ENCODE peak calls at places on chromosomes 5 and 9, in nine cellular contexts. One of them, this sample, is unnamed. For H3K36me3, the result is how much of the 10 kb centered on the place peaks cover.

GRCh38 chr5:133967715-133968056 is 739 bp downstream of the C5orf15 start:
- DNase-seq in GM23248: peak
- DNase-seq in neural progenitor cell: peak
- DNase-seq in PC-3: no peak
- DNase-seq in fibroblast of lung: peak
- DNase-seq in OCI-LY7: no peak
- DNase-seq in H1: no peak
- DNase-seq in HCT116: no peak
- DNase-seq in HepG2: no peak
- DNase-seq in this sample: peak

GRCh38 chr5:111063709-111064322 is 7.7 kb upstream of the TSLP start:
- DNase-seq in GM23248: no peak
- DNase-seq in neural progenitor cell: peak
- DNase-seq in PC-3: peak
- DNase-seq in fibroblast of lung: peak
- DNase-seq in OCI-LY7: peak
- DNase-seq in H1: no peak
- DNase-seq in HCT116: peak
- DNase-seq in HepG2: peak
- DNase-seq in this sample: no peak

GRCh38 chr5:112208699-112209615 is 210.1 kb downstream of the EPB41L4A start:
- DNase-seq in GM23248: peak
- DNase-seq in neural progenitor cell: no peak
- DNase-seq in PC-3: no peak
- DNase-seq in fibroblast of lung: no peak
- DNase-seq in OCI-LY7: no peak
- DNase-seq in H1: no peak
- DNase-seq in HCT116: no peak
- DNase-seq in HepG2: no peak
- DNase-seq in this sample: no peak

GRCh38 chr5:154276236-154276792 is 85.8 kb downstream of the GALNT10 start:
- DNase-seq in GM23248: no peak
- DNase-seq in neural progenitor cell: no peak
- DNase-seq in PC-3: no peak
- DNase-seq in fibroblast of lung: no peak
- DNase-seq in OCI-LY7: no peak
- DNase-seq in H1: no peak
- DNase-seq in HCT116: no peak
- DNase-seq in HepG2: no peak
- DNase-seq in this sample: no peak

GRCh38 chr5:178291161-178291561 is 58.6 kb upstream of the PHYKPL start:
- DNase-seq in GM23248: no peak
- DNase-seq in neural progenitor cell: no peak
- DNase-seq in PC-3: no peak
- DNase-seq in fibroblast of lung: no peak
- DNase-seq in OCI-LY7: no peak
- DNase-seq in H1: no peak
- DNase-seq in HCT116: no peak
- DNase-seq in HepG2: no peak
- DNase-seq in this sample: no peak

GRCh38 chr9:82254646-82255367 is 266.2 kb downstream of the SPATA31D1 start:
- DNase-seq in GM23248: peak
- DNase-seq in neural progenitor cell: no peak
- DNase-seq in PC-3: peak
- DNase-seq in fibroblast of lung: peak
- DNase-seq in OCI-LY7: no peak
- DNase-seq in H1: no peak
- DNase-seq in HCT116: no peak
- DNase-seq in HepG2: no peak
- DNase-seq in this sample: no peak

GRCh38 chr5:18465833-18466681 is 831.8 kb downstream of the TAF11L14 start:
- DNase-seq in GM23248: peak
- DNase-seq in neural progenitor cell: peak
- DNase-seq in PC-3: peak
- DNase-seq in fibroblast of lung: peak
- DNase-seq in OCI-LY7: peak
- DNase-seq in H1: peak
- DNase-seq in HCT116: no peak
- DNase-seq in HepG2: peak
- DNase-seq in this sample: peak

GRCh38 chr5:173327084-173327947 is 898 bp downstream of the STC2 start:
- DNase-seq in GM23248: peak
- DNase-seq in neural progenitor cell: peak
- DNase-seq in PC-3: no peak
- DNase-seq in fibroblast of lung: peak
- DNase-seq in OCI-LY7: no peak
- DNase-seq in H1: no peak
- DNase-seq in HCT116: no peak
- DNase-seq in HepG2: no peak
- DNase-seq in this sample: peak

GRCh38 chr5:68522863-68523262 is 307.3 kb downstream of the PIK3R1 start:
- DNase-seq in GM23248: peak
- DNase-seq in neural progenitor cell: no peak
- DNase-seq in PC-3: no peak
- DNase-seq in fibroblast of lung: peak
- DNase-seq in OCI-LY7: no peak
- DNase-seq in H1: no peak
- DNase-seq in HCT116: no peak
- DNase-seq in HepG2: no peak
- DNase-seq in this sample: no peak

GRCh38 chr9:127828262-127829031 is 25.8 kb downstream of the FPGS start:
- DNase-seq in GM23248: peak
- DNase-seq in neural progenitor cell: peak
- DNase-seq in PC-3: peak
- DNase-seq in fibroblast of lung: peak
- DNase-seq in OCI-LY7: no peak
- DNase-seq in H1: peak
- DNase-seq in HCT116: peak
- DNase-seq in HepG2: peak
- DNase-seq in this sample: peak

GRCh38 chr9:91421022-91421765 is 2.4 kb downstream of the NFIL3 start:
- DNase-seq in GM23248: peak
- DNase-seq in neural progenitor cell: peak
- DNase-seq in PC-3: no peak
- DNase-seq in fibroblast of lung: peak
- DNase-seq in OCI-LY7: no peak
- DNase-seq in H1: peak
- DNase-seq in HCT116: no peak
- DNase-seq in HepG2: peak
- DNase-seq in this sample: peak

GRCh38 chr5:60698316-60698715 is 1.6 kb downstream of the DEPDC1B start:
- DNase-seq in GM23248: peak
- DNase-seq in neural progenitor cell: no peak
- DNase-seq in PC-3: no peak
- DNase-seq in fibroblast of lung: no peak
- DNase-seq in OCI-LY7: no peak
- DNase-seq in H1: no peak
- DNase-seq in HCT116: no peak
- DNase-seq in HepG2: no peak
- DNase-seq in this sample: no peak
- H3K4me2 ChIP-seq in GM23248: no peak
- H3K4me2 ChIP-seq in neural progenitor cell: peak
- H3K4me2 ChIP-seq in PC-3: peak
- H3K4me2 ChIP-seq in fibroblast of lung: peak
- H3K4me2 ChIP-seq in OCI-LY7: peak
- H3K4me2 ChIP-seq in H1: peak
- H3K4me2 ChIP-seq in HCT116: peak
- H3K4me2 ChIP-seq in HepG2: peak
- H3K4me2 ChIP-seq in this sample: no peak

GRCh38 chr5:127871448-127872153 is 168.4 kb downstream of the CCDC192 start:
- DNase-seq in GM23248: peak
- DNase-seq in neural progenitor cell: no peak
- DNase-seq in PC-3: peak
- DNase-seq in fibroblast of lung: no peak
- DNase-seq in OCI-LY7: no peak
- DNase-seq in H1: no peak
- DNase-seq in HCT116: no peak
- DNase-seq in HepG2: no peak
- DNase-seq in this sample: no peak

GRCh38 chr5:127875235-127876021 is 172.2 kb downstream of the CCDC192 start:
- DNase-seq in GM23248: peak
- DNase-seq in neural progenitor cell: peak
- DNase-seq in PC-3: peak
- DNase-seq in fibroblast of lung: peak
- DNase-seq in OCI-LY7: peak
- DNase-seq in H1: peak
- DNase-seq in HCT116: peak
- DNase-seq in HepG2: peak
- DNase-seq in this sample: peak

GRCh38 chr5:127867006-127867788 is 164.0 kb downstream of the CCDC192 start:
- DNase-seq in GM23248: no peak
- DNase-seq in neural progenitor cell: no peak
- DNase-seq in PC-3: no peak
- DNase-seq in fibroblast of lung: no peak
- DNase-seq in OCI-LY7: no peak
- DNase-seq in H1: no peak
- DNase-seq in HCT116: no peak
- DNase-seq in HepG2: no peak
- DNase-seq in this sample: no peak

GRCh38 chr5:127872494-127872893 is 169.3 kb downstream of the CCDC192 start:
- DNase-seq in GM23248: no peak
- DNase-seq in neural progenitor cell: no peak
- DNase-seq in PC-3: no peak
- DNase-seq in fibroblast of lung: no peak
- DNase-seq in OCI-LY7: no peak
- DNase-seq in H1: no peak
- DNase-seq in HCT116: no peak
- DNase-seq in HepG2: no peak
- DNase-seq in this sample: no peak

DNA sequence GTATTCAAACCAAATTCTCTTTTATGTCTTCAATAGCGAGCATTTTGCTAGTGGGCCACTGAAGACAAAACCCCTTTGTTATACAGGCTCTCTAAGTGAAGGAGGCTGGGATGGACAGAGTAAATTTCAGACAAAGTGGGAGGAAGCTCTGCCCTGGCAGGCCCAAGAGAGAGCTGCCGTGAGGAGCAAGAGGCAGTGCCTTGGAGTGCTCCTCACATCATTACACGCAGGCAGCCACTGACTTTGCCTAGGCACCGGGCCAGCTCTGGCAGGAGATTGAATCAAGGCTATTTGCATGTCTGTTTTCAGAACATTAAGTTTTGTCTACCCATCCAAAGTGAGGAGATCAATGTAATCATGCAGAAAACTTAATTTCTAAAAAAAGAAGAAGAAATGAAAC is 167.7 kb downstream of the CCDC192 start:
- DNase-seq in GM23248: peak
- DNase-seq in neural progenitor cell: peak
- DNase-seq in PC-3: no peak
- DNase-seq in fibroblast of lung: peak
- DNase-seq in OCI-LY7: no peak
- DNase-seq in H1: no peak
- DNase-seq in HCT116: no peak
- DNase-seq in HepG2: no peak
- DNase-seq in this sample: no peak
- H3K36me3 ChIP-seq in GM23248: under half
- H3K36me3 ChIP-seq in neural progenitor cell: under half
- H3K36me3 ChIP-seq in PC-3: under half
- H3K36me3 ChIP-seq in fibroblast of lung: under half
- H3K36me3 ChIP-seq in OCI-LY7: under half
- H3K36me3 ChIP-seq in H1: under half
- H3K36me3 ChIP-seq in HCT116: under half
- H3K36me3 ChIP-seq in HepG2: under half
- H3K36me3 ChIP-seq in this sample: under half

GRCh38 chr9:125343518-125344284 is 82.1 kb downstream of the GAPVD1 start:
- DNase-seq in GM23248: peak
- DNase-seq in neural progenitor cell: peak
- DNase-seq in PC-3: peak
- DNase-seq in fibroblast of lung: peak
- DNase-seq in OCI-LY7: no peak
- DNase-seq in H1: no peak
- DNase-seq in HCT116: no peak
- DNase-seq in HepG2: no peak
- DNase-seq in this sample: peak
- H3K4me2 ChIP-seq in GM23248: no peak
- H3K4me2 ChIP-seq in neural progenitor cell: peak
- H3K4me2 ChIP-seq in PC-3: no peak
- H3K4me2 ChIP-seq in fibroblast of lung: no peak
- H3K4me2 ChIP-seq in OCI-LY7: no peak
- H3K4me2 ChIP-seq in H1: peak
- H3K4me2 ChIP-seq in HCT116: no peak
- H3K4me2 ChIP-seq in HepG2: no peak
- H3K4me2 ChIP-seq in this sample: no peak

GRCh38 chr9:87663556-87663955 is 62.4 kb upstream of the CTSL start:
- DNase-seq in GM23248: no peak
- DNase-seq in neural progenitor cell: no peak
- DNase-seq in PC-3: no peak
- DNase-seq in fibroblast of lung: no peak
- DNase-seq in OCI-LY7: peak
- DNase-seq in H1: no peak
- DNase-seq in HCT116: no peak
- DNase-seq in HepG2: no peak
- DNase-seq in this sample: no peak
- H3K36me3 ChIP-seq in GM23248: under half
- H3K36me3 ChIP-seq in neural progenitor cell: under half
- H3K36me3 ChIP-seq in PC-3: under half
- H3K36me3 ChIP-seq in fibroblast of lung: under half
- H3K36me3 ChIP-seq in OCI-LY7: under half
- H3K36me3 ChIP-seq in H1: under half
- H3K36me3 ChIP-seq in HCT116: under half
- H3K36me3 ChIP-seq in HepG2: under half
- H3K36me3 ChIP-seq in this sample: under half

DNA sequence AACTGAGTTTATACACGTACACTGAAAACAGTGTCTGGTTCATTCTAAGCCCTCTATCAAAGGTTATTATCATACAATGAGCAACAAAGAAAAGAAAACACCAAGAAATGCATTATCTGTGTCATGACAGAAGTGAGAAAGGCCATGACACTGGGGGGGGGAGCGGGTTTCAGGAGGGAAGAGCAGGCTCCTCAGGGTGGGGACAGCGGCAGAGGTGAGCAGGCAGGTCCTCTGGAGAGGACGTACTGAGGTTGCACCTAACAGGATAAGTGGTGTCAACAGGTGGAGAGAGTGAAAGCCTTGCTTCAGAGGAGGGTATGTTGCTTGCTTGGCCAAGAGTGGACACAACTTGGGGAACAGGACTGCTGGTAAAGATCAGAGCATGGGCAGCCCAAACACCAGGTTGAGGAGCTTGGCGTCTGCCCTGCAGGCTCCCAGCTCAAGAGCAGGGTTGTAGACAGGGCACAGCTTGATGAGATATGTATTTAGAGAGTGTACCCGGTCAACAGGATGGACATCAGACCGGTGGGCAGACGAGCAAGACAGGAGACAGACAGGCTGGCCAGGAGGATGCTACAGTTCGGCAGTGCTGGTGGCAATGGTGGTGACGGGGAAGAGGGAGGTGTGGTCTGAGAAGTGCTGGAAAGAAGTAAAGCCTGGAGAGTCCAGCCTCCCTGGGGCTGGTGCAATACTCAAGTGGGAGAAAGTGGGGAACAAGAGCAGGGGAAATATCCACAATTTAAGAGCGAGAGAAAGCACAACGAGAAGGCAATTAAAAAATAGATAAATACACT is 10.3 kb downstream of the WHRN start:
- DNase-seq in GM23248: no peak
- DNase-seq in neural progenitor cell: no peak
- DNase-seq in PC-3: no peak
- DNase-seq in fibroblast of lung: no peak
- DNase-seq in OCI-LY7: no peak
- DNase-seq in H1: no peak
- DNase-seq in HCT116: no peak
- DNase-seq in HepG2: no peak
- DNase-seq in this sample: no peak
- H3K4me2 ChIP-seq in GM23248: no peak
- H3K4me2 ChIP-seq in neural progenitor cell: no peak
- H3K4me2 ChIP-seq in PC-3: no peak
- H3K4me2 ChIP-seq in fibroblast of lung: no peak
- H3K4me2 ChIP-seq in OCI-LY7: no peak
- H3K4me2 ChIP-seq in H1: no peak
- H3K4me2 ChIP-seq in HCT116: no peak
- H3K4me2 ChIP-seq in HepG2: no peak
- H3K4me2 ChIP-seq in this sample: no peak

GRCh38 chr5:177092178-177093081 is 5.7 kb downstream of the FGFR4 start:
- DNase-seq in GM23248: no peak
- DNase-seq in neural progenitor cell: no peak
- DNase-seq in PC-3: no peak
- DNase-seq in fibroblast of lung: no peak
- DNase-seq in OCI-LY7: no peak
- DNase-seq in H1: no peak
- DNase-seq in HCT116: no peak
- DNase-seq in HepG2: no peak
- DNase-seq in this sample: no peak
- H3K36me3 ChIP-seq in GM23248: under half
- H3K36me3 ChIP-seq in neural progenitor cell: under half
- H3K36me3 ChIP-seq in PC-3: under half
- H3K36me3 ChIP-seq in fibroblast of lung: under half
- H3K36me3 ChIP-seq in OCI-LY7: under half
- H3K36me3 ChIP-seq in H1: under half
- H3K36me3 ChIP-seq in HCT116: under half
- H3K36me3 ChIP-seq in HepG2: half or more
- H3K36me3 ChIP-seq in this sample: under half